ENCODE peak calls at places on chromosome 1, in six cellular contexts. O is astrocyte of the spinal cord, H is BJ, I is iPS DF 6.9, J is stomach, P is lower lobe of right lung. B is an unnamed sample.

GRCh38 chr1:17831619-17832018 is 76.5 kb downstream of the ACTL8 start:
- DNase-seq in O (peak), H (no peak), I (peak), J (no peak), P (no peak), B (peak)

GRCh38 chr1:164588388-164589341 is 29.7 kb downstream of the PBX1 start:
- DNase-seq in O (peak), H (no peak), I (no peak), J (no peak), P (peak), B (peak)

GRCh38 chr1:209611771-209612570 is 28.5 kb downstream of the CAMK1G start:
- DNase-seq in O (no peak), H (no peak), I (no peak), J (no peak), P (no peak), B (no peak)

GRCh38 chr1:13892671-13893325 is 192.8 kb downstream of the PRDM2 start:
- DNase-seq in O (no peak), H (no peak), I (no peak), J (no peak), P (no peak), B (no peak)

GRCh38 chr1:29256979-29257804 is 20.9 kb downstream of the PTPRU start:
- DNase-seq in O (peak), H (no peak), I (no peak), J (no peak), P (no peak), B (no peak)

GRCh38 chr1:14875781-14876564 is 277.5 kb downstream of the KAZN start:
- DNase-seq in O (no peak), H (no peak), I (no peak), J (peak), P (no peak), B (no peak)

GRCh38 chr1:30253807-30254440 is 469.5 kb downstream of the MATN1 start:
- DNase-seq in O (no peak), H (no peak), I (no peak), J (no peak), P (no peak), B (no peak)

GRCh38 chr1:234608720-234609527 is 1.1 kb downstream of the IRF2BP2 start:
- DNase-seq in O (peak), H (no peak), I (no peak), J (peak), P (peak), B (peak)

GRCh38 chr1:68384872-68385390 is 64.8 kb downstream of the RPE65 start:
- DNase-seq in O (peak), H (peak), I (no peak), J (no peak), P (no peak), B (peak)

GRCh38 chr1:6016191-6016865 is 24.1 kb upstream of the NPHP4 start:
- DNase-seq in O (peak), H (no peak), I (no peak), J (no peak), P (no peak), B (peak)

GRCh38 chr1:202213361-202214088 is 19.9 kb downstream of the LGR6 start:
- DNase-seq in O (no peak), H (no peak), I (peak), J (no peak), P (no peak), B (no peak)

GRCh38 chr1:24427469-24427862 is 11.9 kb downstream of the NIPAL3 start:
- DNase-seq in O (no peak), H (no peak), I (no peak), J (no peak), P (no peak), B (no peak)

GRCh38 chr1:73914994-73915393 is 283.0 kb downstream of the LRRIQ3 start:
- DNase-seq in O (no peak), H (no peak), I (no peak), J (no peak), P (no peak), B (no peak)

GRCh38 chr1:15830284-15830657 is 17.2 kb upstream of the SPEN start:
- DNase-seq in O (no peak), H (no peak), I (no peak), J (no peak), P (no peak), B (no peak)

GRCh38 chr1:114861384-114861783 is 6.7 kb downstream of the SYCP1 start:
- DNase-seq in O (no peak), H (no peak), I (no peak), J (no peak), P (no peak), B (no peak)

GRCh38 chr1:10692401-10693021 is 103.9 kb downstream of the CASZ1 start:
- DNase-seq in O (no peak), H (no peak), I (no peak), J (peak), P (peak), B (no peak)

GRCh38 chr1:74824497-74825107 is 91.7 kb downstream of the TYW3 start:
- DNase-seq in O (no peak), H (no peak), I (no peak), J (no peak), P (no peak), B (no peak)

GRCh38 chr1:12174789-12175455 is 8.1 kb downstream of the TNFRSF1B start:
- DNase-seq in O (no peak), H (no peak), I (no peak), J (no peak), P (peak), B (no peak)

GRCh38 chr1:2278591-2279209 is 50.6 kb downstream of the SKI start:
- DNase-seq in O (no peak), H (no peak), I (no peak), J (no peak), P (no peak), B (no peak)

GRCh38 chr1:2276803-2277580 is 48.9 kb downstream of the SKI start:
- DNase-seq in O (peak), H (no peak), I (no peak), J (no peak), P (no peak), B (peak)

GRCh38 chr1:2279882-2280281 is 51.8 kb downstream of the SKI start:
- DNase-seq in O (no peak), H (no peak), I (no peak), J (no peak), P (peak), B (no peak)

GRCh38 chr1:2277741-2278488 is 49.8 kb downstream of the SKI start:
- DNase-seq in O (no peak), H (no peak), I (no peak), J (no peak), P (peak), B (peak)

GRCh38 chr1:2279210-2279639 is 51.1 kb downstream of the SKI start:
- DNase-seq in O (peak), H (peak), I (peak), J (no peak), P (peak), B (peak)
- H3K4me3 ChIP-seq in O (no peak), H (no peak), I (no peak), J (no peak), P (no peak), B (no peak)

GRCh38 chr1:27427329-27427728 is 34.9 kb downstream of the GPR3 start:
- DNase-seq in O (no peak), H (no peak), I (no peak), J (no peak), P (no peak), B (no peak)
- H3K4me3 ChIP-seq in O (no peak), H (no peak), I (no peak), J (no peak), P (no peak), B (no peak)

GRCh38 chr1:21576031-21576797 is 67.0 kb downstream of the ALPL start:
- DNase-seq in O (no peak), H (no peak), I (no peak), J (no peak), P (no peak), B (no peak)

GRCh38 chr1:21575351-21575942 is 66.2 kb downstream of the ALPL start:
- DNase-seq in O (no peak), H (no peak), I (no peak), J (no peak), P (no peak), B (no peak)

GRCh38 chr1:21573971-21574458 is 64.8 kb downstream of the ALPL start:
- DNase-seq in O (peak), H (no peak), I (peak), J (peak), P (peak), B (peak)

GRCh38 chr1:21573475-21573874 is 64.3 kb downstream of the ALPL start:
- DNase-seq in O (no peak), H (no peak), I (no peak), J (no peak), P (no peak), B (no peak)

GRCh38 chr1:21574464-21575151 is 65.4 kb downstream of the ALPL start:
- DNase-seq in O (peak), H (no peak), I (no peak), J (peak), P (peak), B (peak)
- H3K4me3 ChIP-seq in O (no peak), H (no peak), I (no peak), J (no peak), P (no peak), B (no peak)

DNA sequence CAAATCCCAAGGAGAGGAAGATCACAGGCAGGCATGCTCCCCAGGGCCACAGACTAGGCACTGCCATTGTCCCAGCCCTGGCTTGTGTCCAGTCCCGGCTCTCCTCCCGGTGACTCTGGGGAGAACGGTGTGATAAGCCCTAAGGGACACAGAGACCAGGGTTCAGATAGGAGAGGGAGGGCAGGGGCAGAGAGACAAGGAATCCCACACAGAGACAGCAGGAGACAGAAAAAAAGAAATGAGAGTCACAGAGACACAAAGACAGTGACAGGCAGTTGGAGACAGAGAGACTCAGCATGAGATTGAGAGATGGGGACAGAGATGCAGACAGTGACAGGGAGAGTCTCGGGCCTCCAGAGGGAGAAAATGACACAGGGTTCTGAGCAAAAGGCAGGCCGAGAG is 361 bp downstream of the INSRR start:
- DNase-seq in O (no peak), H (no peak), I (no peak), J (peak), P (no peak), B (no peak)
- H3K4me3 ChIP-seq in O (no peak), H (no peak), I (no peak), J (peak), P (peak), B (peak)